ENCODE peak calls at places on chromosomes 1 and 21, in five cellular contexts. E, A, Z, C and N are unnamed samples. For H3K4me1, the result is how much of the 10 kb centered on the place peaks cover.

GRCh38 chr1:2459757-2460156 is 16.3 kb upstream of the PLCH2 start:
- DNase-seq in E (peak), A (no peak), Z (no peak), C (peak), N (peak)

GRCh38 chr1:43307458-43308158 is 6.8 kb downstream of the TIE1 start:
- DNase-seq in E (no peak), A (peak), Z (no peak), C (no peak), N (no peak)

GRCh38 chr1:58290685-58291372 is 255.7 kb downstream of the OMA1 start:
- DNase-seq in E (no peak), A (no peak), Z (no peak), C (peak), N (no peak)

GRCh38 chr1:99645199-99645598 is 714 bp upstream of the PALMD start:
- DNase-seq in E (peak), A (peak), Z (peak), C (peak), N (peak)

GRCh38 chr1:42359466-42359865 is 21.1 kb upstream of the RIMKLA start:
- DNase-seq in E (no peak), A (no peak), Z (no peak), C (no peak), N (no peak)

GRCh38 chr1:67771152-67771551 is 62.1 kb downstream of the GNG12 start:
- DNase-seq in E (no peak), A (no peak), Z (no peak), C (no peak), N (no peak)

GRCh38 chr1:21933397-21934248 is 3.5 kb downstream of the HSPG2 start:
- DNase-seq in E (peak), A (no peak), Z (peak), C (peak), N (peak)

GRCh38 chr1:110617116-110617515 is 11.0 kb upstream of the KCNA2 start:
- DNase-seq in E (no peak), A (no peak), Z (no peak), C (no peak), N (no peak)

GRCh38 chr1:223337174-223337869 is 26.7 kb downstream of the SUSD4 start:
- DNase-seq in E (no peak), A (no peak), Z (no peak), C (no peak), N (no peak)

GRCh38 chr1:218498061-218498938 is 153.2 kb downstream of the TGFB2 start:
- DNase-seq in E (no peak), A (no peak), Z (no peak), C (no peak), N (no peak)

GRCh38 chr1:81305997-81306452 is 494.7 kb upstream of the ADGRL2 start:
- DNase-seq in E (no peak), A (no peak), Z (no peak), C (peak), N (peak)

GRCh38 chr21:24658016-24658415 is 949.3 kb downstream of the MRPL39 start:
- DNase-seq in E (no peak), A (no peak), Z (no peak), C (no peak), N (no peak)

GRCh38 chr1:151553659-151554058 is 13.6 kb downstream of the TUFT1 start:
- DNase-seq in E (no peak), A (no peak), Z (no peak), C (no peak), N (no peak)

GRCh38 chr1:10236405-10237156 is 26.2 kb downstream of the KIF1B start:
- DNase-seq in E (no peak), A (no peak), Z (no peak), C (no peak), N (no peak)

GRCh38 chr1:186828612-186829542 is at the start of gene PLA2G4A:
- DNase-seq in E (no peak), A (no peak), Z (peak), C (peak), N (peak)

GRCh38 chr1:52002038-52002917 is 11.8 kb upstream of the RAB3B start:
- DNase-seq in E (no peak), A (no peak), Z (peak), C (peak), N (peak)

GRCh38 chr21:45250272-45250671 is 37.4 kb downstream of the POFUT2 start:
- DNase-seq in E (no peak), A (no peak), Z (no peak), C (no peak), N (no peak)

GRCh38 chr1:229127301-229127700 is 143.6 kb upstream of the RAB4A start:
- DNase-seq in E (no peak), A (no peak), Z (no peak), C (no peak), N (no peak)

GRCh38 chr1:239268941-239269340 is 117.4 kb upstream of the CHRM3 start:
- DNase-seq in E (no peak), A (no peak), Z (no peak), C (no peak), N (no peak)

GRCh38 chr21:31052489-31053142 is 14.3 kb upstream of the KRTAP19-8 start:
- DNase-seq in E (no peak), A (no peak), Z (no peak), C (no peak), N (no peak)

GRCh38 chr1:74343191-74343590 is 108.0 kb downstream of the TNNI3K start:
- DNase-seq in E (no peak), A (no peak), Z (peak), C (peak), N (no peak)

GRCh38 chr1:213171711-213172110 is 120.7 kb downstream of the RPS6KC1 start:
- DNase-seq in E (no peak), A (no peak), Z (no peak), C (no peak), N (no peak)

GRCh38 chr1:109137959-109138757 is 24.2 kb downstream of the ELAPOR1 start:
- DNase-seq in E (no peak), A (no peak), Z (no peak), C (no peak), N (no peak)
- TF ChIP-seq POLR2A in E (no peak), A (no peak), Z (no peak), C (no peak), N (no peak)

DNA sequence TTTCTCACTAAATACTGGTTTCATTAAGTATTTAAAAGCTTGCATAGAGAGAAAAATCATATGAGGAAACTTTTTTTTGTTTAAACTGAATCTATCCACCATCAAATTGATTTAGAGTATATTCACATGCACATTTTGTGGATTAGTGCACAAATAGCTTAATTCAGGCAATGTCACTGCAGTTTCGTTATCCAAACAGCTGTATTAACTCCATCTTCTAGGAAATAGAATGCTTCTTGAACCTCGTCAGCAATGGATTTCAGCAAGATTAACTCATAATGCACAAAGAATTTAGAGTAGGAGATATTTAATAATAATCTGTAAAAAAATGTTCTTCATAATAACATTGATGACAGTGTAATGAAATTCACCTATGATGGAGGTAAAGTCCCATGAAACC is 37.5 kb downstream of the NEXN start:
- DNase-seq in E (no peak), A (no peak), Z (no peak), C (no peak), N (no peak)
- H3K4me3 ChIP-seq in E (no peak), A (no peak), Z (no peak), C (no peak), N (no peak)

DNA sequence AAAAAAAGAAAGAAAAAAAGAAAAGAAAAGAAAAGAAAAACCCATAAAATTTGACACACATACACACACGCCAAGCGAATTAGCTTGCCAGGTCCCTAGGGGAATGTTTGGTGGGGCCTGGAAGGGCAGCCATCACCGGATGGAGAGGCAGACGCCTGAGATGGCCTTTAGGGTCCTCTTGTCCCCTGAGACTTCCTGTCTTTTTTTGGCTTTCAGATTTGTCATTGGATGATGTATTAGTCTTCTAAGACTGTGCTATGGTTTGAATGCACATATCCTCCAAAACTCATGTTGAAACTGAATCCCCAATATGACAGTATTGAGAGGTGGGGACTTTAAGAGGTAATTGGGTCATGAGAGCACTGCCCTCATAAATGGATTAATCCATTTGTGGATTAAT is 211.8 kb downstream of the TOMM20 start:
- DNase-seq in E (no peak), A (no peak), Z (peak), C (no peak), N (no peak)
- H3K4me1 ChIP-seq in E (under half), A (under half), Z (under half), C (under half), N (half or more)

GRCh38 chr1:24483441-24483840 is 19.2 kb upstream of the RCAN3 start:
- DNase-seq in E (no peak), A (no peak), Z (no peak), C (no peak), N (no peak)

GRCh38 chr1:24484208-24484607 is 18.4 kb upstream of the RCAN3 start:
- DNase-seq in E (no peak), A (no peak), Z (no peak), C (no peak), N (no peak)

GRCh38 chr1:24481843-24482610 is 20.6 kb upstream of the RCAN3 start:
- DNase-seq in E (no peak), A (no peak), Z (no peak), C (no peak), N (no peak)

GRCh38 chr1:24486296-24487065 is 16.2 kb upstream of the RCAN3 start:
- DNase-seq in E (no peak), A (no peak), Z (no peak), C (no peak), N (no peak)

DNA sequence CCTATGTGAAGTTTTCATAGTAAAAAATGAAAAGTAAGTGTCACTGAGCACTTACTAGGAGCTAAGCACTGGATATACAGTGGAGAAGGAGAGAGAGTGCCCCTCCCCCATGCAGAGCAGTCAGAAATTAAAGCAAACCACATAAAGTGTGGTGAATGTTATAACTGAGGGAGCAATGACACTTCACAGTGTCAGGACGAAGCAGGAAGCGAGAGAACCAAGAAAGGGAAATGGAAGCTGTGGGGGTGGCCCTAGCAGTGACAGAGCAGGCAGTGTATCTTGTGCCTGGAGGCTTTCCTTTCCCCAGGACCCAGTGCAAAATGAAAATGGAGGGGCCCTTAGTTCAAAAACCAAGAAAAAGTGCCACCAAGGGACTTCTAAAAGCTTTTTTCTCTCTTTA is 21.5 kb upstream of the RCAN3 start:
- DNase-seq in E (no peak), A (no peak), Z (no peak), C (peak), N (no peak)
- TF ChIP-seq POLR2A in E (no peak), A (no peak), Z (no peak), C (no peak), N (no peak)

GRCh38 chr21:34673006-34673405 is 4.2 kb downstream of the CLIC6 start:
- DNase-seq in E (no peak), A (no peak), Z (no peak), C (no peak), N (no peak)

GRCh38 chr21:34670220-34670961 is 1.6 kb downstream of the CLIC6 start:
- DNase-seq in E (no peak), A (no peak), Z (no peak), C (no peak), N (no peak)

GRCh38 chr21:34671891-34672290 is 3.1 kb downstream of the CLIC6 start:
- DNase-seq in E (no peak), A (no peak), Z (no peak), C (no peak), N (no peak)

GRCh38 chr21:34669149-34669879 is 520 bp downstream of the CLIC6 start:
- DNase-seq in E (no peak), A (no peak), Z (no peak), C (no peak), N (no peak)

GRCh38 chr21:34670962-34671348 is 2.2 kb downstream of the CLIC6 start:
- DNase-seq in E (no peak), A (no peak), Z (no peak), C (no peak), N (no peak)
- H3K4me3 ChIP-seq in E (no peak), A (peak), Z (no peak), C (peak), N (peak)

GRCh38 chr1:165629848-165630628 is 996 bp upstream of the MGST3 start:
- DNase-seq in E (no peak), A (no peak), Z (no peak), C (no peak), N (no peak)

GRCh38 chr1:165630629-165631402 is at the start of gene MGST3:
- DNase-seq in E (peak), A (peak), Z (peak), C (peak), N (peak)

GRCh38 chr1:165632152-165632469 is 1.1 kb downstream of the MGST3 start:
- DNase-seq in E (no peak), A (no peak), Z (no peak), C (no peak), N (no peak)

GRCh38 chr1:165632491-165632890 is 1.5 kb downstream of the MGST3 start:
- DNase-seq in E (no peak), A (no peak), Z (no peak), C (peak), N (no peak)

DNA sequence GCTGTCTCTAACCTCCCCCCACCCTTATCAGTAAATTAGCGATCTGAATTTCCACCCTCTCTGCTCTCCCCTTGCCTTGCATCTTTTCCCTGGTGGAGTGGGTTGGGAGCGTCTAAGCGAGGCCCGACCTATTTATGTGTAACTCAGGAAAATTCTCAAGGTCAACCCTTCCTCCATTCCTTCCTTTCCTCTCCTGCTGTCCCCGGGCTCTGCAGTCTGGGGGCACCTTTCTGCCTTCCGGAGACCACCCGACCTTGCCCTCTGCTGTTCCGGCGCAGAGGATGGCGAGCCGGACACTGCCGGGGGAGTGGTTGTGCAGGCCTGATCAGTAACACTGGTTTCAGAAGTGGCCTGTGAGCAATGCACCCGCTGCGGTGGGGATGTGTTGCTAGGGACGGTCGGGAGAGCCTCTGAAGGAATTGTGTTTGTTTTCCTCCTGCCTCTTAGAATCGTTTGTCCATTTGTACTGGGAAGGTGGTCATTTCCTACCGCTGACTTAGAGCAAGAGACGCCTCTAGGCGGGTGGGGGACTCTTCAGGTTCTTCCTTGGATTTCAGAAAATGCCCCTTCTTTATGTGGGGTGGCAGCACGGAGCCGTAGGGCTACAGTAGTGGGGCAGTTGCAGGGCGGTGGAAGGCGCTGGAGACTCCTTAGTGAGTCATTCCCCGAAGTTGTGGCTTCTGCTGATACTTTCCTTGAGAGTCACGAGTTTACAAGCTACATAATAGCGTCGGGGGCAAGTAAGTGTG is 543 bp downstream of the MGST3 start:
- DNase-seq in E (peak), A (peak), Z (peak), C (peak), N (peak)
- H3K4me1 ChIP-seq in E (under half), A (under half), Z (under half), C (under half), N (under half)

DNA sequence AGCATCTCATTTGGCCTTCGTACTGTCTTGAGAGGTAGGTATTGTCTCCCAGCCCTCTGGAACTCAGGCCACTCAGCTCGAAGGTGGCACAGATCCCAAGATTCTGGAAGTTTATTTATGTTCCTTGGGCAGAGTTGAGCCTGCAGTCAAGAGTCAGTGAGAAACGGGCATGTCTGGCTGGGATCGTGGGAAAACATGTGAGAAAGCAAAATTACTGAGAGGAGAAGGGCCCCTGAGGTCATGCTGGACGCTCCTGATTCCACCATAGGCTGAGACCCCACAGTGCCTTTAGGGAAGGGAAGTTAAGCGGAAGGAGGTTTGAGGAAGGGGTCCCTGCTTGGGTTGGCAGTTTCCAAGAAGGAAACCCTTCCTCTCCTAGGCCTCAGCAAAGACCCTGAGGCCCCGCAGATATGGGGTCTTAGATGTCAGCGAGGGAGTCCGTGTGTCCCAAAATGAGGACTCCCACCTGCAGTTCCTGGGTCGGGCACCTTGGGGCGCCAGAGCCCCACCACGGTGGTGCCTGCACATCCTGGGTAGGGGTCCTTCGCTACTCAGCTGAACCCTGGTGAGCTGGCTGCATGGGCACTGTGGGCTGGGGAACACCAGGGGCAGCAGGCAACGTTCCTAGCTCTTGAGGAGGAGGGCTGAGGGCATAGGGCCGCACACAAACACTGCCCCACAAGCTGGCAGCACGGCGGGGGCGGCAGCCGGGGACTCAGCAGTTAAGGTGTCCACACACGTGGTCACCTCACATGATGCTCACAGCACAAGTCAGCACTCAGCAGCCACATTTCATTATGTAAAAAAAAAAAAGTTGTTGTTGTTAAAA is 12.3 kb upstream of the SEMA4A start:
- DNase-seq in E (no peak), A (no peak), Z (no peak), C (no peak), N (no peak)
- TF ChIP-seq POLR2A in E (no peak), A (no peak), Z (no peak), C (no peak), N (no peak)

DNA sequence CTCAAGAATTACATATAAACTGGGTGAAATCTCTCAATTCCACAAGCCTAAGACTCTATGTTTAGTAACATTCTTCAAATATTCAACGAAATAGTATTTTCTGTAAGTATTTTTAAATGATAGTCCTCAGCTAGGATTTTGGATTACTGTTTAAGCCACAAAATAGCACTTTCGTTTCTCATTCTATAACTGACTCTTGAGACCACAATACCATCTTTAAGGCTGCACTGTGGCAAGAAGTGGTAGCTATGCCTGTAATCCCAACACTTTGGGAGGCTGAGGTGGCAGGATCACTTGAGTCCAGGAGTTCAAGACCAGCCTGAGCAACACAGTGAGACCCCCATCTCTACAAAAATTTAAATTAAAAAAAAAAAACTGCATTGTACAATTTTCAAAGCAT is 126.7 kb downstream of the CDC42BPA start:
- DNase-seq in E (no peak), A (no peak), Z (no peak), C (no peak), N (no peak)
- H3K4me3 ChIP-seq in E (no peak), A (no peak), Z (no peak), C (no peak), N (no peak)

GRCh38 chr1:54337034-54337433 is 69.2 kb downstream of the SSBP3 start:
- DNase-seq in E (no peak), A (no peak), Z (no peak), C (no peak), N (no peak)

GRCh38 chr1:54335396-54336056 is 70.7 kb downstream of the SSBP3 start:
- DNase-seq in E (no peak), A (no peak), Z (peak), C (peak), N (peak)

GRCh38 chr1:54337928-54338327 is 68.3 kb downstream of the SSBP3 start:
- DNase-seq in E (no peak), A (no peak), Z (no peak), C (no peak), N (no peak)

GRCh38 chr1:54334996-54335395 is 71.2 kb downstream of the SSBP3 start:
- DNase-seq in E (no peak), A (no peak), Z (no peak), C (no peak), N (no peak)

DNA sequence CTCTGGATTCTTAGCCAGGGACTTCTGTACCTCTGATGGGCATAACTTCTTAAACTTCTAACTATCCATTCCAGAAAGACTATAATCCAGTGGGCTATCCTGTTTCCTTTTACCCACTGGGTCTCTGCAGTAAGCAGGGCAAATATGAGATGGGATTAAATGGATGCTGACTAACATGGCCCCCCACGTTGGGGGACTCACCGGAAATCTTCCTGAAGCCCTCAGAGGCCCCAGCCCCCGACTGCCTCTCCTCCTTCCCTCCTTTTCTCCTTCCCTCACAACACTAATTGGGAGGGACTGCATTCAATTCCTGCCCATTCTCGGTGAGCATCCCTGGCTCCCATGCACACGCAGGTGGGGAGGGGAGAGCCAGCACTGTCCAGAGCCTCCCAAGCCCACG is 70.1 kb downstream of the SSBP3 start:
- DNase-seq in E (no peak), A (no peak), Z (no peak), C (no peak), N (no peak)
- H3K4me1 ChIP-seq in E (under half), A (under half), Z (under half), C (half or more), N (half or more)